ENCODE peak calls at places on chromosomes 2 and 18, in four cellular contexts. One of them, this sample, is unnamed.
A peak's percentile ranks its signal among the peaks of the same experiment; 100 is the strongest.

GRCh38 chr2:178870703-178871102 is 63.5 kb upstream of the TTN start:
- DNase-seq in prostate gland: no peak
- DNase-seq in WERI-Rb-1: no peak
- DNase-seq in transverse colon: no peak
- DNase-seq in this sample: no peak

GRCh38 chr2:123061534-123061933 is 963.6 kb upstream of the CNTNAP5 start:
- DNase-seq in prostate gland: no peak
- DNase-seq in WERI-Rb-1: no peak
- DNase-seq in transverse colon: no peak
- DNase-seq in this sample: no peak

GRCh38 chr2:133568172-133568571 is at the start of gene NCKAP5:
- DNase-seq in prostate gland: peak; percentile 44
- DNase-seq in WERI-Rb-1: no peak
- DNase-seq in transverse colon: peak; percentile 69
- DNase-seq in this sample: peak; percentile 66

GRCh38 chr18:21452808-21453511 is 147.5 kb downstream of the ESCO1 start:
- DNase-seq in prostate gland: no peak
- DNase-seq in WERI-Rb-1: no peak
- DNase-seq in transverse colon: no peak
- DNase-seq in this sample: peak; percentile 66

GRCh38 chr2:40401896-40402295 is 50.0 kb downstream of the SLC8A1 start:
- DNase-seq in prostate gland: no peak
- DNase-seq in WERI-Rb-1: no peak
- DNase-seq in transverse colon: no peak
- DNase-seq in this sample: no peak

GRCh38 chr18:38940863-38941531 is 1375.4 kb upstream of the CELF4 start:
- DNase-seq in prostate gland: no peak
- DNase-seq in WERI-Rb-1: no peak
- DNase-seq in transverse colon: no peak
- DNase-seq in this sample: no peak

GRCh38 chr2:12244070-12244469 is 472.7 kb upstream of the TRIB2 start:
- DNase-seq in prostate gland: no peak
- DNase-seq in WERI-Rb-1: no peak
- DNase-seq in transverse colon: no peak
- DNase-seq in this sample: no peak

GRCh38 chr18:8139971-8140406 is 469.2 kb upstream of the RAB12 start:
- DNase-seq in prostate gland: no peak
- DNase-seq in WERI-Rb-1: no peak
- DNase-seq in transverse colon: no peak
- DNase-seq in this sample: no peak

GRCh38 chr2:216447293-216447692 is 35.0 kb downstream of the SMARCAL1 start:
- DNase-seq in prostate gland: no peak
- DNase-seq in WERI-Rb-1: no peak
- DNase-seq in transverse colon: no peak
- DNase-seq in this sample: no peak

GRCh38 chr2:39870871-39871270 is 91.8 kb upstream of the THUMPD2 start:
- DNase-seq in prostate gland: no peak
- DNase-seq in WERI-Rb-1: no peak
- DNase-seq in transverse colon: no peak
- DNase-seq in this sample: no peak

GRCh38 chr2:230873670-230874401 is 9.1 kb downstream of the ITM2C start:
- DNase-seq in prostate gland: no peak
- DNase-seq in WERI-Rb-1: no peak
- DNase-seq in transverse colon: peak; percentile 63
- DNase-seq in this sample: no peak

GRCh38 chr2:222641336-222641735 is 14.6 kb downstream of the FARSB start:
- DNase-seq in prostate gland: no peak
- DNase-seq in WERI-Rb-1: no peak
- DNase-seq in transverse colon: no peak
- DNase-seq in this sample: no peak

GRCh38 chr2:46315103-46315890 is 18.1 kb downstream of the EPAS1 start:
- DNase-seq in prostate gland: peak; percentile 93
- DNase-seq in WERI-Rb-1: no peak
- DNase-seq in transverse colon: peak; percentile 85
- DNase-seq in this sample: peak; percentile 52

GRCh38 chr2:174059178-174059874 is 94.2 kb upstream of the SP3 start:
- DNase-seq in prostate gland: no peak
- DNase-seq in WERI-Rb-1: no peak
- DNase-seq in transverse colon: no peak
- DNase-seq in this sample: no peak

GRCh38 chr18:34153711-34154110 is 71.0 kb downstream of the NOL4 start:
- DNase-seq in prostate gland: no peak
- DNase-seq in WERI-Rb-1: no peak
- DNase-seq in transverse colon: no peak
- DNase-seq in this sample: no peak

GRCh38 chr2:42073739-42074138 is 25.9 kb downstream of the PKDCC start:
- DNase-seq in prostate gland: no peak
- DNase-seq in WERI-Rb-1: no peak
- DNase-seq in transverse colon: no peak
- DNase-seq in this sample: no peak

GRCh38 chr2:219569041-219569440 is 2.3 kb downstream of the OBSL1 start:
- DNase-seq in prostate gland: no peak
- DNase-seq in WERI-Rb-1: peak; percentile 44
- DNase-seq in transverse colon: no peak
- DNase-seq in this sample: no peak

GRCh38 chr2:30332791-30333453 is 101.6 kb downstream of the LBH start:
- DNase-seq in prostate gland: no peak
- DNase-seq in WERI-Rb-1: no peak
- DNase-seq in transverse colon: no peak
- DNase-seq in this sample: no peak

GRCh38 chr2:108630567-108631405 is 88.5 kb upstream of the RANBP2 start:
- DNase-seq in prostate gland: no peak
- DNase-seq in WERI-Rb-1: no peak
- DNase-seq in transverse colon: no peak
- DNase-seq in this sample: no peak

GRCh38 chr2:144426355-144426754 is 93.6 kb downstream of the ZEB2 start:
- DNase-seq in prostate gland: no peak
- DNase-seq in WERI-Rb-1: no peak
- DNase-seq in transverse colon: no peak
- DNase-seq in this sample: no peak

GRCh38 chr18:69008538-69008937 is 210.7 kb downstream of the CCDC102B start:
- DNase-seq in prostate gland: no peak
- DNase-seq in WERI-Rb-1: no peak
- DNase-seq in transverse colon: no peak
- DNase-seq in this sample: no peak

GRCh38 chr2:229282758-229283546 is 11.9 kb upstream of the PID1 start:
- DNase-seq in prostate gland: no peak
- DNase-seq in WERI-Rb-1: no peak
- DNase-seq in transverse colon: peak; percentile 23
- DNase-seq in this sample: no peak

GRCh38 chr18:63178526-63178880 is 141.1 kb downstream of the BCL2 start:
- DNase-seq in prostate gland: peak; percentile 51
- DNase-seq in WERI-Rb-1: no peak
- DNase-seq in transverse colon: peak; percentile 55
- DNase-seq in this sample: no peak

GRCh38 chr18:36757081-36757480 is 71.7 kb downstream of the TPGS2 start:
- DNase-seq in prostate gland: peak; percentile 28
- DNase-seq in WERI-Rb-1: no peak
- DNase-seq in transverse colon: no peak
- DNase-seq in this sample: peak; percentile 39

GRCh38 chr2:85642725-85643124 is 25.3 kb downstream of the SFTPB start:
- DNase-seq in prostate gland: no peak
- DNase-seq in WERI-Rb-1: no peak
- DNase-seq in transverse colon: no peak
- DNase-seq in this sample: no peak

GRCh38 chr2:117931266-117931665 is 82.6 kb downstream of the CCDC93 start:
- DNase-seq in prostate gland: no peak
- DNase-seq in WERI-Rb-1: no peak
- DNase-seq in transverse colon: no peak
- DNase-seq in this sample: no peak

DNA sequence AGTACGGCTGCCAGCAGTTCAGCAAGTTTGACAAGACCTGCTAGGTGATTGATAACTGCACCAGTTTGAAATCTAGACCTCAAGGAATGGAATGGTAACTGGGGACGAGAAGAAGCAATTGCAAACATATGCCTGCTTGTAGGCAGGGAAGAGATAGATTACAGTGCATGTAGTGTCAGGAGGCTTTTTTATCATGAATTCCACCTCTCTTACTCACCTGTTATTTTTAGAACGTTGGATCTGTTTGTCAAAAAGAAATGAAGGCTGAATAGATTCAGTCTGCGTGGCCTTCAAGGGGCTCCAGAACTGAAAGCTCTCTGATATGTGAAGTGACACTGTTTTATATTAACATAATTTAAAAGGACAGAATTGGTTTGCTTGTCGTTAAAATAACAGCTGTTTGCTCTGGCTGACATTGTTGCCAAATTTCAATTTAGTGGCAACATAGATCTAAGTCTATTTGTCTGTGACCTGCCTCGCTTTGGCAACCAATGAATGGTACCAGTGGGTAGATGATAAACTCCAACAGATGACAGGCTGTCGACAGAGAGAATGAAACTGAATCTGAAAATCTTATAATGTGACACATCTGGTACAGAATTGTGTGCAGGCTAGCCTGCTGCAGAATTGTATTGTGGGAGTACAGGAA is 199.4 kb downstream of the ZNF407 start:
- DNase-seq in prostate gland: no peak
- DNase-seq in WERI-Rb-1: no peak
- DNase-seq in transverse colon: no peak
- DNase-seq in this sample: no peak
- H3K4me3 ChIP-seq in prostate gland: no peak overlapping the region
- H3K4me3 ChIP-seq in WERI-Rb-1: no peak overlapping the region
- H3K4me3 ChIP-seq in transverse colon: no peak overlapping the region
- H3K4me3 ChIP-seq in this sample: no peak overlapping the region

DNA sequence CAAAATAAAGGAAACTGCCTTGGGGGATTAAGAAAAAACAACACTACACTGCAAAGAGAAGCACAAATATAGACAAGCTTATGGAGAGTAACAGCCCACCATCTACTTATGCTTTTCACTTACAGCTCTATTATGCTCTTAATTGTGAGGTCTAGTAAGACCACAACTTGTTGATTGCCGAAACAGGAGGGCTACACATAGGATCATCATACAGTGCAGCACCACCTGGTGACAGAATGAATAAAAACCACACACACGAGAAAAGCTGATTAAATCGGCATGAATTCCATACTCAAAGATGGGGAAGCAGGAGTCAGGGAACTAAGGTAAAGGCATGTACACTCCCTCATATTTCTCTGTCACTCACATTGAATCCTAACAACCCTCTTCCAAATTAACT is 259.2 kb downstream of the IKZF2 start:
- DNase-seq in prostate gland: no peak
- DNase-seq in WERI-Rb-1: peak; percentile 51
- DNase-seq in transverse colon: no peak
- DNase-seq in this sample: no peak
- TF ChIP-seq CTCF in prostate gland: no peak
- TF ChIP-seq CTCF in WERI-Rb-1: peak; percentile 62
- TF ChIP-seq CTCF in transverse colon: no peak
- TF ChIP-seq CTCF in this sample: peak; percentile 45

GRCh38 chr18:72866901-72867701 is 686 bp downstream of the NETO1 start:
- DNase-seq in prostate gland: no peak
- DNase-seq in WERI-Rb-1: peak; percentile 47
- DNase-seq in transverse colon: no peak
- DNase-seq in this sample: no peak

GRCh38 chr18:72868666-72869661 is 1.2 kb upstream of the NETO1 start:
- DNase-seq in prostate gland: no peak
- DNase-seq in WERI-Rb-1: no peak
- DNase-seq in transverse colon: no peak
- DNase-seq in this sample: no peak

GRCh38 chr18:72866572-72866900 is 1.3 kb downstream of the NETO1 start:
- DNase-seq in prostate gland: no peak
- DNase-seq in WERI-Rb-1: no peak
- DNase-seq in transverse colon: no peak
- DNase-seq in this sample: no peak

GRCh38 chr18:72869786-72870185 is 2.0 kb upstream of the NETO1 start:
- DNase-seq in prostate gland: no peak
- DNase-seq in WERI-Rb-1: no peak
- DNase-seq in transverse colon: no peak
- DNase-seq in this sample: no peak

DNA sequence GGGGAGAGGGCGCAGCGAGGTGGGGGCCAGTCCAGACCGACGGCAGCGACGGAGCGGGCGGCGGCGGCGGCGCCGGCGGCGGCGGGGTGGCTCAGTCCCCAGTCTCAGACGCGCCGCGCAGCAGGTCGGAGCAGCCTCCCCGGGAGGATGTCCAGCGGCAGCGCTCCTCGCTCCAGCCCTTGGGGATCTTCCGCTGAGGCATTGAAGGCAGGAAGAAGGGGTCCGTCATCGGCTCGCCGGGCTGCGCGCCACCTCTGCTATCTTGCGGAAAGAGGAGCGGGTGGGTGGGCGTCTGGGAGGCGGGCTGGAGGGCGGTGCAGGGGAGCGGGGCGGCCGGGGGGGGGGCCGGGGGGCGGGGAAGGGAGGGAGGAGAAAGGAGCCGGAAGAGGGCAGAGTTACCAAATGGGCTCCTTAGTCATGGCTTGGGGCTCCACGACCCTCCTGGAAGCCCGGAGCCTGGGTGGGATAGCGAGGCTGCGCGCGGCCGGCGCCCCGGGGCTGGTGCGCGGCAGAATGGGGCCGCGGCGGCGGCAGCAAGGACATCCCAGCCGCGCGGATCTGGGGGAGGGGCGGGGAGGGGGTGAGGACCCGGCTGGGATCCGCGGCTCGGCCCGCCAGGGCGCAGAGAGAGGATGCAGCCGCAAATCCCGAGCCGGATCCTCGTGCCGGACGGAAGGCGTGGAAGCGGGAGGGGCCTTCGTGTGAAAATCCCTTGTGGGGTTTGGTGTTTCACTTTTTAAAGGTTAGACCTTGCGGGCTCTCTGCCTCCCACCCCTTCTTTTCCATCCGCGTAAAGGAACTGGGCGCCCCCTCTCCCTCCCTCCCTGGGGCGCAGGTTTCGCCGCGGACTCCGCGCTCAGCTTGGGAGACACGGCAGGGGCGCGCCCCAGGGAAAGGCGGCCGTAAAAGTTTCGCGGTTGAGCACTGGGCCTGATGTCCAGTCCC is at the start of gene NETO1:
- DNase-seq in prostate gland: no peak
- DNase-seq in WERI-Rb-1: peak; percentile 56
- DNase-seq in transverse colon: no peak
- DNase-seq in this sample: no peak
- H3K4me3 ChIP-seq in prostate gland: peak within 1 kb of the TSS; percentile 28
- H3K4me3 ChIP-seq in WERI-Rb-1: peak within 1 kb of the TSS; percentile 57
- H3K4me3 ChIP-seq in transverse colon: no peak within 1 kb of the TSS
- H3K4me3 ChIP-seq in this sample: peak within 1 kb of the TSS; percentile 79

DNA sequence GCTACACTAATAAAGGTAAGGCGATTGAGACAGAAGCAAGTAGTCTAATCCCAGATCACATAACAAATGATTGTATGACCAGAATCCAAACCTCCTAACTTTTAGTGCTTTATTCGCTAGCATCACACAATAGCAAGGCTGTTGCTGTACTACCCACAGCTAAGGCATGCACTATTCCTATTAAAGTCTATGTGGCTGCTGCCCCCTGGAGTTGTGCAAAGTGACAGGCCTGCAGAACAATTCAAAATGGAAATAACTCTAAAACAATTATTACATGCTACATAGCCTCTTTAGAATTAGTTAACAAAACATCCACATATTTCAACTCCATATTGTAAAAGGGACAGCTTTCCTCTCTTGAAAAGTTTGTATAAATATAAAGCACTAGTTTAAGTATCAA is 6.0 kb downstream of the ERBB4 start:
- DNase-seq in prostate gland: no peak
- DNase-seq in WERI-Rb-1: no peak
- DNase-seq in transverse colon: no peak
- DNase-seq in this sample: no peak
- TF ChIP-seq CTCF in prostate gland: no peak
- TF ChIP-seq CTCF in WERI-Rb-1: peak; percentile 7
- TF ChIP-seq CTCF in transverse colon: no peak
- TF ChIP-seq CTCF in this sample: no peak

GRCh38 chr2:147356157-147356556 is 488.7 kb upstream of the ACVR2A start:
- DNase-seq in prostate gland: no peak
- DNase-seq in WERI-Rb-1: no peak
- DNase-seq in transverse colon: no peak
- DNase-seq in this sample: no peak
- H3K4me3 ChIP-seq in prostate gland: no peak overlapping the region
- H3K4me3 ChIP-seq in WERI-Rb-1: no peak overlapping the region
- H3K4me3 ChIP-seq in transverse colon: no peak overlapping the region
- H3K4me3 ChIP-seq in this sample: no peak overlapping the region

This sample was measured in LNCaP clone FGC.